ENCODE peak calls at places on chromosome 21, in five cellular contexts. S is AG04449, B is colonic mucosa, W is ovary, Y is AG10803. G is an unnamed sample.

GRCh38 chr21:41670056-41670805 is 96.6 kb downstream of the RIPK4 start:
- DNase-seq in Y (no peak), S (no peak), B (no peak), W (no peak), G (no peak)

GRCh38 chr21:37412603-37413360 is 46.2 kb downstream of the DYRK1A start:
- DNase-seq in W (no peak), B (no peak), S (peak; percentile 50), Y (peak; percentile 88), G (peak; percentile 38)

GRCh38 chr21:45376459-45377324 is 28.3 kb upstream of the COL18A1 start:
- DNase-seq in S (no peak), Y (peak; percentile 75), B (no peak), W (peak; percentile 23), G (no peak)

GRCh38 chr21:44842087-44842486 is 24.2 kb upstream of the SUMO3 start:
- DNase-seq in W (no peak), Y (no peak), S (no peak), B (no peak), G (no peak)

GRCh38 chr21:42672699-42673458 is 19.5 kb downstream of the PDE9A start:
- DNase-seq in W (no peak), S (no peak), Y (no peak), B (no peak), G (no peak)

GRCh38 chr21:42195378-42196031 is 23.4 kb upstream of the ABCG1 start:
- DNase-seq in B (no peak), Y (peak; percentile 16), W (no peak), S (no peak), G (no peak)

GRCh38 chr21:34037009-34037408 is 36.4 kb upstream of the MRPS6 start:
- DNase-seq in Y (no peak), W (no peak), B (no peak), S (no peak), G (no peak)

GRCh38 chr21:45811136-45811535 is 167.6 kb downstream of the PCBP3 start:
- DNase-seq in Y (no peak), S (no peak), B (peak; percentile 3), W (no peak), G (no peak)

GRCh38 chr21:35102488-35103407 is 53.6 kb upstream of the RUNX1 start:
- DNase-seq in B (peak; percentile 24), S (no peak), Y (no peak), W (no peak), G (no peak)

GRCh38 chr21:46151261-46151988 is 4.0 kb downstream of the FTCD start:
- DNase-seq in S (no peak), B (no peak), W (peak; percentile 16), Y (no peak), G (no peak)

GRCh38 chr21:42007541-42007940 is 2.6 kb downstream of the ZBTB21 start:
- DNase-seq in Y (no peak), S (no peak), W (no peak), B (no peak), G (no peak)

GRCh38 chr21:46130721-46131720 is 24.4 kb downstream of the FTCD start:
- DNase-seq in W (no peak), Y (peak; percentile 47), B (no peak), S (no peak), G (no peak)

GRCh38 chr21:32015740-32016139 is 142.9 kb downstream of the HUNK start:
- DNase-seq in W (no peak), B (no peak), S (no peak), Y (no peak), G (no peak)

GRCh38 chr21:33067045-33067444 is 2.9 kb upstream of the OLIG1 start:
- DNase-seq in B (no peak), W (no peak), S (no peak), Y (no peak), G (no peak)

GRCh38 chr21:44931501-44932365 is 8.1 kb upstream of the SLX9 start:
- DNase-seq in W (no peak), Y (no peak), B (no peak), S (no peak), G (no peak)

GRCh38 chr21:16037386-16037785 is 307.6 kb downstream of the USP25 start:
- DNase-seq in W (no peak), Y (no peak), B (no peak), S (no peak), G (no peak)

GRCh38 chr21:44969965-44970755 is 30.3 kb downstream of the SLX9 start:
- DNase-seq in W (no peak), S (no peak), Y (peak; percentile 52), B (no peak), G (no peak)

GRCh38 chr21:34740198-34740597 is 71.4 kb downstream of the CLIC6 start:
- DNase-seq in B (no peak), S (no peak), Y (no peak), W (no peak), G (no peak)

GRCh38 chr21:44845418-44846200 is 27.7 kb upstream of the SUMO3 start:
- DNase-seq in B (peak; percentile 76), Y (peak; percentile 45), W (peak; percentile 29), S (no peak), G (no peak)

GRCh38 chr21:32770514-32771133 is 931 bp downstream of the PAXBP1 start:
- DNase-seq in W (no peak), B (no peak), Y (peak; percentile 17), S (no peak), G (no peak)

GRCh38 chr21:45405819-45406762 is 1.1 kb downstream of the COL18A1 start:
- DNase-seq in W (peak; percentile 55), Y (no peak), B (no peak), S (no peak), G (no peak)

GRCh38 chr21:46112731-46113215 is 14.9 kb downstream of the COL6A2 start:
- DNase-seq in B (no peak), S (no peak), Y (no peak), W (no peak), G (no peak)

GRCh38 chr21:36860736-36861594 is 105.5 kb downstream of the HLCS start:
- DNase-seq in W (no peak), Y (peak; percentile 87), B (peak; percentile 33), S (peak; percentile 49), G (no peak)

GRCh38 chr21:45995686-45996179 is 14.2 kb downstream of the COL6A1 start:
- DNase-seq in W (peak; percentile 29), B (peak; percentile 15), Y (no peak), S (no peak), G (no peak)

GRCh38 chr21:42681296-42682206 is 28.1 kb downstream of the PDE9A start:
- DNase-seq in Y (no peak), W (no peak), B (no peak), S (no peak), G (no peak)

GRCh38 chr21:42085246-42086077 is 14.3 kb downstream of the UMODL1 start:
- DNase-seq in B (no peak), W (no peak), Y (no peak), S (no peak), G (no peak)

GRCh38 chr21:31713973-31714740 is 17.8 kb downstream of the SCAF4 start:
- DNase-seq in W (no peak), S (no peak), Y (no peak), B (no peak), G (no peak)

GRCh38 chr21:30199989-30200388 is 15.9 kb downstream of the CLDN8 start:
- DNase-seq in Y (no peak), S (no peak), W (no peak), B (no peak), G (no peak)

GRCh38 chr21:41954654-41955499 is 1.1 kb upstream of the C2CD2 start:
- DNase-seq in W (no peak), Y (no peak), B (no peak), S (no peak), G (no peak)

GRCh38 chr21:42674351-42674940 is 21.0 kb downstream of the PDE9A start:
- DNase-seq in Y (no peak), B (no peak), S (no peak), W (peak; percentile 66), G (no peak)

GRCh38 chr21:42476493-42477342 is 19.3 kb downstream of the RSPH1 start:
- DNase-seq in Y (no peak), W (no peak), B (no peak), S (no peak), G (no peak)

DNA sequence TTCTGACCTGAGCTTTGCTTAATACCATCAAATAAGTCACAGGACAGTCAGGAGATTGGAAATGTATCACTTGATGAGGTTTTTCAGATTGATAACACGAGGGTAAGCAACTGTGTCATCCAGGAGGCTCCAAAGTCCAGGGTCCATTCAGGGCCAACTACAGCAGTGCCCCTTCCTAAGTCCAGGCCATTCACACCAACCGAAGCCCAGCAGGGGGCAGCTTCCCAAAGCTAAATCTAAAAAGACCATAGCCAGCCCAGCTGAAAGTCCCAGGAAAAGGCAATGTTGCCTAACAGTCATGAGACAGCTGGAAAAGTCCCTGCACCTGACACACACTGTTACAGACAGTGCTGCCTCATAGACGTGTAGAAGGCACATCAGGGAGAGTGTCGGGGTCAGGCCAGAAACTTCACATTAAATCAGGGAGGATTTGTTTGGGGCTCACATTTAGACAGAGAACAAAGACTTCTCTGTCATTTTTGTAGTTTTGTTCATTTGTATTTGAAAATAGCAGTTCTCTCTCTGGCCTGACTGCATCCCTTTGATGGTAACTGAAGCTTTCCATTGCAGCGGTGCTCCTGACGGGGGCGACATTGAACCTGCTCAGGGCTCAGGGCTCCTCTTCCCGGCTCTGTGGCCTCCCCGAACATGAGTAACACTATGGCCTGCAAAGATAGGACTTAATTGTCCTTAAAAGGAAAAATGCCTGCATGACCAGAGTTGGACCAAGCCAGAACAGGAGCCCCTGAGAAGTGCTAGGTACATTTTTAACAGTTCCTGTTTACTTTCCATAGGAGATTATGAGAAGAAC is 200.4 kb downstream of the NRIP1 start:
- DNase-seq in W (peak; percentile 72), B (peak; percentile 79), S (no peak), Y (peak; percentile 69), G (no peak)
- TF ChIP-seq CTCF in W (peak; percentile 36), B (peak; percentile 57), S (peak; percentile 70), Y (peak; percentile 68), G (peak; percentile 47)

DNA sequence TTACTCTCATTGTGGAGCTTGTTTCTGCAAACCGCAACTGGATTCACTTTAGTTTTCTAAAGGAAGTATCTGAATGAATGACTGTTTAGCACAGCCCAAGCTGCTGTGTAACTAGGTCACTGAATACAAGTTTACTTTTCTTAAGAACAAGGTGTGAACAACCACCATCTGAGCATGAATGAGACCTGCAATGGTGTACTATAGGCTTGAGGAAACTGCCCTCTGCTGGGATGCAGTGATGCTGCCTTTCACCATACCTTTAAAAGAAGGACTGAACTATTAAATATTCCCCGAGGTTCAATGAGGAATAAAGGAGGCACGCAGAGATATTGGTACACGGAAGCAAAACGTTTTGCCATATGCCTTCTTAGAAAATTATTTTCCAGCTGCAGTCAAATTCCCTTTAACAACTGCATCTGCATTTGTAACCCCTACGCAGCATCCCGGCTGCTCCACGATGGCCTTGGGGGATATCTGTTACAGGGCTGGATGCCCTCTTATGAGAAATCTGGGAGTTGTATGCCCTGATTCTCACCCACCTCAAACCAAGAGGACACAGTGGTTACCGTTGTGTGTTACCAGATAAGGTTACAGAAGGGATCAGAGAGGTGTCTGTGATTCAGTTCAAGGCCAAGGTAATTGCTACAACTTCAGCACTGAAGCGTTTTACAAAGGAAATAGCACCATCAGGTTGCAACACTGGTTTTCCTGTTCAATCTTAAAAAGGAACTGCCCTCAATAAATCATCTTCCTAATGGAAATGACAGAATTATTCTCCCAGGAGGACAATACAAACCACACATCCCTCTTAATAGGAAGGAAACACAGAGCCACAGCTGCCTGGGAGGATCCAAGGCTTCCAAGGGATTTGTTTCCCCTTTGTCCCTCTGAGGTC is 470.5 kb downstream of the LTN1 start:
- DNase-seq in W (no peak), B (no peak), Y (peak; percentile 75), S (no peak), G (peak; percentile 42)
- TF ChIP-seq CTCF in W (no peak), B (no peak), Y (peak; percentile 76), S (peak; percentile 75), G (peak; percentile 65)

GRCh38 chr21:43785134-43785533 is 4.2 kb upstream of the RRP1 start:
- DNase-seq in B (no peak), S (no peak), W (no peak), Y (no peak), G (no peak)
- TF ChIP-seq CTCF in B (no peak), S (no peak), W (no peak), Y (no peak), G (no peak)

GRCh38 chr21:25871566-25871965 is 136.8 kb downstream of the GABPA start:
- DNase-seq in S (no peak), B (no peak), W (no peak), Y (no peak), G (no peak)
- TF ChIP-seq CTCF in S (no peak), B (no peak), W (no peak), Y (peak; percentile 4), G (no peak)

G was measured in AG09319.